ENCODE peak calls at places on chromosomes 5 and 9, in four cellular contexts. One of them, this sample, is unnamed. For H3K36me3, the result is how much of the 10 kb centered on the place peaks cover.

GRCh38 chr5:116212225-116212624 is 127.4 kb downstream of the COMMD10 start:
- DNase-seq in mammary epithelial cell: no peak
- DNase-seq in gastrocnemius medialis: no peak
- DNase-seq in H7: peak
- DNase-seq in this sample: no peak

GRCh38 chr5:172896465-172896864 is 62.4 kb downstream of the ERGIC1 start:
- DNase-seq in mammary epithelial cell: no peak
- DNase-seq in gastrocnemius medialis: no peak
- DNase-seq in H7: no peak
- DNase-seq in this sample: no peak

GRCh38 chr5:76622973-76623596 is at the start of gene F2RL2:
- DNase-seq in mammary epithelial cell: no peak
- DNase-seq in gastrocnemius medialis: no peak
- DNase-seq in H7: peak
- DNase-seq in this sample: no peak

GRCh38 chr5:92715946-92716345 is 865.1 kb downstream of the NR2F1-AS1 start:
- DNase-seq in mammary epithelial cell: no peak
- DNase-seq in gastrocnemius medialis: no peak
- DNase-seq in H7: no peak
- DNase-seq in this sample: no peak

GRCh38 chr9:107138261-107138992 is 144.7 kb upstream of the RAD23B start:
- DNase-seq in mammary epithelial cell: peak
- DNase-seq in gastrocnemius medialis: no peak
- DNase-seq in H7: no peak
- DNase-seq in this sample: no peak

GRCh38 chr5:38341641-38342040 is 83.3 kb downstream of the EGFLAM start:
- DNase-seq in mammary epithelial cell: peak
- DNase-seq in gastrocnemius medialis: no peak
- DNase-seq in H7: no peak
- DNase-seq in this sample: no peak

GRCh38 chr5:159393854-159394274 is 63.6 kb upstream of the IL12B start:
- DNase-seq in mammary epithelial cell: no peak
- DNase-seq in gastrocnemius medialis: no peak
- DNase-seq in H7: no peak
- DNase-seq in this sample: no peak

GRCh38 chr5:37889612-37890317 is 49.9 kb upstream of the GDNF start:
- DNase-seq in mammary epithelial cell: peak
- DNase-seq in gastrocnemius medialis: no peak
- DNase-seq in H7: no peak
- DNase-seq in this sample: no peak

GRCh38 chr5:147310059-147310704 is 75.4 kb downstream of the STK32A start:
- DNase-seq in mammary epithelial cell: peak
- DNase-seq in gastrocnemius medialis: peak
- DNase-seq in H7: peak
- DNase-seq in this sample: no peak

GRCh38 chr5:139565411-139566305 is 4.5 kb downstream of the UBE2D2 start:
- DNase-seq in mammary epithelial cell: no peak
- DNase-seq in gastrocnemius medialis: no peak
- DNase-seq in H7: no peak
- DNase-seq in this sample: no peak

GRCh38 chr5:31937226-31937625 is 236.9 kb downstream of the GOLPH3 start:
- DNase-seq in mammary epithelial cell: peak
- DNase-seq in gastrocnemius medialis: no peak
- DNase-seq in H7: no peak
- DNase-seq in this sample: no peak

GRCh38 chr5:68418680-68419079 is 203.1 kb downstream of the PIK3R1 start:
- DNase-seq in mammary epithelial cell: no peak
- DNase-seq in gastrocnemius medialis: no peak
- DNase-seq in H7: no peak
- DNase-seq in this sample: no peak

GRCh38 chr5:27020965-27021364 is 17.4 kb downstream of the CDH9 start:
- DNase-seq in mammary epithelial cell: peak
- DNase-seq in gastrocnemius medialis: no peak
- DNase-seq in H7: no peak
- DNase-seq in this sample: no peak

GRCh38 chr9:94950733-94951590 is 224.5 kb downstream of the AOPEP start:
- DNase-seq in mammary epithelial cell: no peak
- DNase-seq in gastrocnemius medialis: no peak
- DNase-seq in H7: no peak
- DNase-seq in this sample: no peak

GRCh38 chr5:82259172-82259800 is 18.9 kb downstream of the RPS23 start:
- DNase-seq in mammary epithelial cell: peak
- DNase-seq in gastrocnemius medialis: no peak
- DNase-seq in H7: peak
- DNase-seq in this sample: no peak

GRCh38 chr5:124124711-124125229 is 612.8 kb downstream of the CSNK1G3 start:
- DNase-seq in mammary epithelial cell: no peak
- DNase-seq in gastrocnemius medialis: no peak
- DNase-seq in H7: no peak
- DNase-seq in this sample: no peak

GRCh38 chr5:44389410-44389879 is at the start of gene FGF10:
- DNase-seq in mammary epithelial cell: no peak
- DNase-seq in gastrocnemius medialis: no peak
- DNase-seq in H7: peak
- DNase-seq in this sample: no peak

GRCh38 chr9:93302586-93303257 is 118.8 kb downstream of the WNK2 start:
- DNase-seq in mammary epithelial cell: peak
- DNase-seq in gastrocnemius medialis: no peak
- DNase-seq in H7: peak
- DNase-seq in this sample: no peak

GRCh38 chr5:135993894-135994514 is 34.8 kb upstream of the TGFBI start:
- DNase-seq in mammary epithelial cell: no peak
- DNase-seq in gastrocnemius medialis: no peak
- DNase-seq in H7: no peak
- DNase-seq in this sample: no peak

GRCh38 chr9:8254527-8254926 is 454.9 kb upstream of the DMAC1 start:
- DNase-seq in mammary epithelial cell: no peak
- DNase-seq in gastrocnemius medialis: no peak
- DNase-seq in H7: no peak
- DNase-seq in this sample: no peak

GRCh38 chr5:87340716-87341115 is 72.0 kb downstream of the CCNH start:
- DNase-seq in mammary epithelial cell: no peak
- DNase-seq in gastrocnemius medialis: no peak
- DNase-seq in H7: no peak
- DNase-seq in this sample: no peak

GRCh38 chr5:132436936-132437335 is 53.6 kb downstream of the IRF1 start:
- DNase-seq in mammary epithelial cell: no peak
- DNase-seq in gastrocnemius medialis: no peak
- DNase-seq in H7: no peak
- DNase-seq in this sample: no peak

GRCh38 chr9:110875275-110875674 is 163.0 kb downstream of the LPAR1 start:
- DNase-seq in mammary epithelial cell: no peak
- DNase-seq in gastrocnemius medialis: peak
- DNase-seq in H7: peak
- DNase-seq in this sample: no peak

GRCh38 chr9:130447193-130447816 is 2.5 kb downstream of the ASS1 start:
- DNase-seq in mammary epithelial cell: no peak
- DNase-seq in gastrocnemius medialis: no peak
- DNase-seq in H7: no peak
- DNase-seq in this sample: no peak

GRCh38 chr9:17121264-17121663 is 13.6 kb upstream of the CNTLN start:
- DNase-seq in mammary epithelial cell: no peak
- DNase-seq in gastrocnemius medialis: no peak
- DNase-seq in H7: peak
- DNase-seq in this sample: no peak

GRCh38 chr5:31809037-31809910 is 170.3 kb downstream of the PDZD2 start:
- DNase-seq in mammary epithelial cell: peak
- DNase-seq in gastrocnemius medialis: peak
- DNase-seq in H7: peak
- DNase-seq in this sample: peak

GRCh38 chr9:136858844-136859757 is 7.0 kb downstream of the MAMDC4 start:
- DNase-seq in mammary epithelial cell: peak
- DNase-seq in gastrocnemius medialis: no peak
- DNase-seq in H7: peak
- DNase-seq in this sample: no peak
- H3K36me3 ChIP-seq in mammary epithelial cell: under half
- H3K36me3 ChIP-seq in gastrocnemius medialis: under half
- H3K36me3 ChIP-seq in H7: under half
- H3K36me3 ChIP-seq in this sample: under half

GRCh38 chr5:36174119-36174518 is 22.2 kb downstream of the SKP2 start:
- DNase-seq in mammary epithelial cell: no peak
- DNase-seq in gastrocnemius medialis: no peak
- DNase-seq in H7: no peak
- DNase-seq in this sample: no peak

GRCh38 chr5:36173426-36173825 is 21.5 kb downstream of the SKP2 start:
- DNase-seq in mammary epithelial cell: no peak
- DNase-seq in gastrocnemius medialis: no peak
- DNase-seq in H7: no peak
- DNase-seq in this sample: no peak

GRCh38 chr5:36175043-36175442 is 23.1 kb downstream of the SKP2 start:
- DNase-seq in mammary epithelial cell: no peak
- DNase-seq in gastrocnemius medialis: no peak
- DNase-seq in H7: no peak
- DNase-seq in this sample: no peak

GRCh38 chr5:36170869-36171424 is 19.0 kb downstream of the SKP2 start:
- DNase-seq in mammary epithelial cell: no peak
- DNase-seq in gastrocnemius medialis: no peak
- DNase-seq in H7: no peak
- DNase-seq in this sample: no peak

DNA sequence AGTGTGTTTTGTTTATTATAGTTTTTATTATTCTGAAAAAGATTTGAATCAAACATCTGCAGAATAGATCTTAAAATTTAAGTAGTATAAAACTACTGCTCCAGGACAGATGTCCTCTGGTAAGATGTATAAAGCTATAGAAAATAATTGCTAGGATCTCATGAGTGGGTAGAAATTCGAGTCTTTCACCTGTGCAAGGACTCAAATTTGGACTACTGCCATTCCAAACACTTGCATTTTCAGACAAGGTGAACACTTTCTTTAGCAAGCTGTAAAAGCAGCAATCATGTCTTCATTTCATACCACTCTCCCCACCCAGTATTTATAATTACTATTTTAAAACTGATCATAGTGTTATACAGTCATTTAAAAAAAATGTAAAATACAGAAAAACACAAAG is 20.7 kb downstream of the SKP2 start:
- DNase-seq in mammary epithelial cell: no peak
- DNase-seq in gastrocnemius medialis: no peak
- DNase-seq in H7: no peak
- DNase-seq in this sample: no peak
- H3K36me3 ChIP-seq in mammary epithelial cell: under half
- H3K36me3 ChIP-seq in gastrocnemius medialis: half or more
- H3K36me3 ChIP-seq in H7: under half
- H3K36me3 ChIP-seq in this sample: half or more

GRCh38 chr9:134664446-134664845 is 22.8 kb downstream of the COL5A1 start:
- DNase-seq in mammary epithelial cell: no peak
- DNase-seq in gastrocnemius medialis: no peak
- DNase-seq in H7: no peak
- DNase-seq in this sample: no peak
- H3K36me3 ChIP-seq in mammary epithelial cell: under half
- H3K36me3 ChIP-seq in gastrocnemius medialis: under half
- H3K36me3 ChIP-seq in H7: under half
- H3K36me3 ChIP-seq in this sample: under half

DNA sequence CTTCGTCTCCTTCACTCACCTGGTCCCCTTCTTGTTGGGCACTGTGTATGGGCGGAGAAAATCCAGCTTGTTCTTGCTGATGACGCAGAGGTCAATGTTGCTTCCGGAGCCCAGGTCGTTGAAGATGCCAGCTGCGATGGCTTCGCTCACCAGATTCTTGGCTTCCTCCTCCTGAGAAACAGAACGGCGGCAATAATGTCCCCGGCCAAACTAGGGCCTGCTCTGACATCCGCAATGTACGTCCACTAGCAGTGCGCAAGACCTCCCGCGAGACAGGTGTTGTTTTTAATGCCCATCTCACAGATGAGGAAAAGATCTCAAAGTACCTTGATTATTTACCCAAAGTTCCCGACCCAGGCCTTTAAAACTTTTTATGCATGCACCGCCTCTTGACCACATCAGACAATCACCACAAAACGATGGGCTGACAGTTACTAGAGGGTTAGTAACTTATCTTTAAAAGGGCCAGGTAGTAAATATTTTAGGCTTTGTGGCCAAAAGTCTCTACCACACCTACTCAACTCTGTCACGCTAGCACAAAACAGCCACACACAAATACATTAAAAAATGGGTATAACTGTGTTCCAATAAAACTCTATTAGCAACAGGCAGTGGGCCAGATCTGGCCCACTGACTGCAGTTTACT is 58.4 kb downstream of the PSMB7 start:
- DNase-seq in mammary epithelial cell: no peak
- DNase-seq in gastrocnemius medialis: no peak
- DNase-seq in H7: no peak
- DNase-seq in this sample: no peak
- H3K36me3 ChIP-seq in mammary epithelial cell: under half
- H3K36me3 ChIP-seq in gastrocnemius medialis: under half
- H3K36me3 ChIP-seq in H7: under half
- H3K36me3 ChIP-seq in this sample: under half

GRCh38 chr9:63817622-63818518 is 1467.1 kb downstream of the FOXD4L5 start:
- DNase-seq in mammary epithelial cell: no peak
- DNase-seq in gastrocnemius medialis: no peak
- DNase-seq in H7: peak
- DNase-seq in this sample: peak
- H3K36me3 ChIP-seq in mammary epithelial cell: under half
- H3K36me3 ChIP-seq in gastrocnemius medialis: under half
- H3K36me3 ChIP-seq in H7: under half
- H3K36me3 ChIP-seq in this sample: under half

DNA sequence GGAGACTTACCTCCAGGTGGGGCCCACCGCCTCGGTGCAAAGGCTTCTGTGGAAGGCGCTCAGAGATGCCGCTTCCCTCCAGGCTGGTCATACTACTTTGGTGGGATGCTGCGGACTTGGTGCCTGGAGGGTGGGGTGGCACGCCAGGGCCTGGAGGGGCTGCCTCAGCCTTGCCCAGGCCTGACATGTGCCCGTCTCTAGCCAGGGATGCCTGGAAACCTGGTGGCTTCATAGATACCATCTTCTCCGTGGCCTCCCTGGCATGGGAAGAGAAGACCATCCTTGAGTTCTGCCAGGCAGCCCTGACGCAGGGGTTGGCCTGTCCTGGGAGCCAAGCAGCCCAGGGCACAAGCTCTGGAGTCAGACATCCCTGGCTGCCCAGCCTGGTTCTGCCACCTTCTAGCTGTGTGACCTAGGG is 28.3 kb downstream of the ORM2 start:
- DNase-seq in mammary epithelial cell: no peak
- DNase-seq in gastrocnemius medialis: no peak
- DNase-seq in H7: no peak
- DNase-seq in this sample: no peak
- H3K36me3 ChIP-seq in mammary epithelial cell: under half
- H3K36me3 ChIP-seq in gastrocnemius medialis: under half
- H3K36me3 ChIP-seq in H7: under half
- H3K36me3 ChIP-seq in this sample: under half